ENCODE peak calls at places on chromosomes 6 and 20, in four cellular contexts. L, A, S and H are unnamed samples.

GRCh38 chr6:169073311-169073710 is 180.3 kb downstream of the THBS2 start:
- DNase-seq in L (no peak), A (no peak), S (no peak), H (no peak)

GRCh38 chr6:37283268-37283667 is 25.3 kb upstream of the TMEM217 start:
- DNase-seq in L (no peak), A (no peak), S (no peak), H (no peak)

GRCh38 chr6:134097114-134097707 is 44.8 kb upstream of the SLC2A12 start:
- DNase-seq in L (peak; percentile 43), A (peak; percentile 65), S (peak; percentile 8), H (peak; percentile 57)

GRCh38 chr6:17281497-17282481 is 628 bp downstream of the RBM24 start:
- DNase-seq in L (no peak), A (no peak), S (no peak), H (no peak)

GRCh38 chr6:73325656-73326055 is 28.4 kb downstream of the DPPA5 start:
- DNase-seq in L (no peak), A (no peak), S (no peak), H (no peak)

GRCh38 chr20:62123450-62124118 is 1.3 kb downstream of the LSM14B start:
- DNase-seq in L (no peak), A (no peak), S (no peak), H (no peak)

GRCh38 chr6:34237316-34237721 is 646 bp downstream of the HMGA1 start:
- DNase-seq in L (no peak), A (no peak), S (no peak), H (peak; percentile 36)

GRCh38 chr6:13238017-13238416 is 90.3 kb downstream of the TBC1D7 start:
- DNase-seq in L (no peak), A (no peak), S (no peak), H (no peak)

GRCh38 chr6:150881911-150882481 is 16.5 kb downstream of the MTHFD1L start:
- DNase-seq in L (no peak), A (no peak), S (no peak), H (no peak)

GRCh38 chr6:62285612-62286469 is at the start of gene KHDRBS2:
- DNase-seq in L (peak; percentile 90), A (peak; percentile 20), S (no peak), H (no peak)

GRCh38 chr6:151958332-151958731 is 150.8 kb downstream of the ESR1 start:
- DNase-seq in L (no peak), A (no peak), S (no peak), H (no peak)

GRCh38 chr6:159267165-159267564 is 98.0 kb downstream of the FNDC1 start:
- DNase-seq in L (no peak), A (no peak), S (no peak), H (no peak)

GRCh38 chr20:41862023-41862422 is 243.8 kb upstream of the CHD6 start:
- DNase-seq in L (no peak), A (no peak), S (no peak), H (no peak)

GRCh38 chr6:22194188-22194921 is 102.5 kb downstream of the PRL start:
- DNase-seq in L (no peak), A (no peak), S (no peak), H (no peak)

GRCh38 chr6:22737331-22737730 is 168.0 kb downstream of the HDGFL1 start:
- DNase-seq in L (no peak), A (no peak), S (no peak), H (no peak)

GRCh38 chr20:38870733-38871559 is 55.3 kb upstream of the FAM83D start:
- DNase-seq in L (peak; percentile 73), A (peak; percentile 31), S (peak; percentile 48), H (no peak)

GRCh38 chr6:148364056-148364844 is 21.6 kb downstream of the SASH1 start:
- DNase-seq in L (no peak), A (no peak), S (no peak), H (no peak)

GRCh38 chr6:105120570-105120969 is 59.2 kb downstream of the POPDC3 start:
- DNase-seq in L (no peak), A (no peak), S (no peak), H (no peak)

GRCh38 chr6:159254186-159254585 is 85.0 kb downstream of the FNDC1 start:
- DNase-seq in L (no peak), A (no peak), S (no peak), H (no peak)

GRCh38 chr20:41174373-41174772 is 37.0 kb downstream of the PLCG1 start:
- DNase-seq in L (peak; percentile 11), A (peak; percentile 6), S (no peak), H (no peak)

GRCh38 chr6:139364302-139364981 is 10.0 kb downstream of the CITED2 start:
- DNase-seq in L (no peak), A (no peak), S (no peak), H (peak; percentile 74)

GRCh38 chr20:6071162-6071695 is 17.4 kb upstream of the LRRN4 start:
- DNase-seq in L (no peak), A (no peak), S (no peak), H (no peak)

GRCh38 chr6:44733868-44734267 is 346.4 kb downstream of the CDC5L start:
- DNase-seq in L (no peak), A (no peak), S (no peak), H (no peak)

GRCh38 chr6:113642714-113643442 is 214.3 kb upstream of the MARCKS start:
- DNase-seq in L (peak; percentile 61), A (no peak), S (no peak), H (no peak)

GRCh38 chr20:24694157-24694726 is 224.8 kb downstream of the SYNDIG1 start:
- DNase-seq in L (peak; percentile 3), A (no peak), S (no peak), H (no peak)
- H3K4me3 ChIP-seq in L (no peak overlapping the region), A (no peak overlapping the region), S (no peak overlapping the region), H (no peak overlapping the region)

DNA sequence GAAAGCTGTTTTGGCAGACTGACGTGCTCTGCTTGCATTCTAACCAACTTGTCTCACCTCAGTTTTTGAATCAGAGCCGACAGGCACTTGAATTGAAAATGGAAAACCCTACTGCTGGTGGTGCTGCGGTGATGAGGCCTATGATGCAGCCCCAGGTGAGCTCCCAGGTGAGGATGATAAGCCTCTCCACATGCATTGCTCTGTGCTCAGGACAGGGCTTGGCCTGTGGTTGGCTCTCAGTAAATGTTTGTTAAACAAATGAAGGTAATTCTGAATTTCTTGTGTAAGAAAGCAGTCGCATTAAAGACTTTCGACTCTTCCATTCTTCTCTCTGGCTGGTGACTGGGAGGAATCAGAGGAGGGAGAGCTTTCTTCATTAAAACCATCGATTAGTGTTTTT is 136.3 kb downstream of the SULF2 start:
- DNase-seq in L (no peak), A (no peak), S (no peak), H (no peak)
- H3K27ac ChIP-seq in L (no peak overlapping the region), A (no peak overlapping the region), S (no peak overlapping the region), H (no peak overlapping the region)

GRCh38 chr6:95081231-95081630 is 496.1 kb upstream of the MANEA start:
- DNase-seq in L (no peak), A (no peak), S (no peak), H (no peak)
- H3K4me1 ChIP-seq in L (no peaks in the 10 kb centered on the region), A (no peaks in the 10 kb centered on the region), S (no peaks in the 10 kb centered on the region), H (no peaks in the 10 kb centered on the region)

GRCh38 chr6:124800222-124800621 is 162.0 kb upstream of the RNF217 start:
- DNase-seq in L (no peak), A (no peak), S (no peak), H (no peak)
- H3K4me3 ChIP-seq in L (no peak overlapping the region), A (no peak overlapping the region), S (no peak overlapping the region), H (no peak overlapping the region)

DNA sequence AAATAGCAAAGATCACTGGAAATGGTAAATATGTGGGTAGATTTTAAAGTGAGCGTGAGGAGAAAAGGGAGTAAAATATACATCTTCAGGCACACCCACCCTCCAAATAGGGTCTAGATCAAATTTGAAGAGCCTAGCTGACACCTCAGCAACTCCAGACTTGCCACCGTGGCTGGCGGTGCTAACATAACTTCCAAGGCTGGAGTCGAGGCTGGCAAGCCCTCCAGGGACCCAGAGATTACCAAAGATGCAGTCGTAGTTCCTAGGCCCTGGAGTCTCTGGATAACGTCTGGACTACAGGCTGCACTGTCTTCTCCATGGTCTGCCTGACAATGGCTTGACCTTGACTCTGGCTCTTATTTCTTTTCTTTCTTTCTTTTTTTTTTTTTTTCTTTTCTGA is 22.5 kb downstream of the TUBB2B start:
- DNase-seq in L (no peak), A (no peak), S (no peak), H (no peak)
- H3K27ac ChIP-seq in L (no peak overlapping the region), A (no peak overlapping the region), S (no peak overlapping the region), H (no peak overlapping the region)

GRCh38 chr20:19785886-19786285 is 27.8 kb downstream of the RIN2 start:
- DNase-seq in L (no peak), A (no peak), S (no peak), H (no peak)
- H3K4me1 ChIP-seq in L (no peaks in the 10 kb centered on the region), A (no peaks in the 10 kb centered on the region), S (no peaks in the 10 kb centered on the region), H (no peaks in the 10 kb centered on the region)

GRCh38 chr6:9295641-9296040 is 860.3 kb upstream of the SLC35B3 start:
- DNase-seq in L (no peak), A (no peak), S (no peak), H (no peak)

DNA sequence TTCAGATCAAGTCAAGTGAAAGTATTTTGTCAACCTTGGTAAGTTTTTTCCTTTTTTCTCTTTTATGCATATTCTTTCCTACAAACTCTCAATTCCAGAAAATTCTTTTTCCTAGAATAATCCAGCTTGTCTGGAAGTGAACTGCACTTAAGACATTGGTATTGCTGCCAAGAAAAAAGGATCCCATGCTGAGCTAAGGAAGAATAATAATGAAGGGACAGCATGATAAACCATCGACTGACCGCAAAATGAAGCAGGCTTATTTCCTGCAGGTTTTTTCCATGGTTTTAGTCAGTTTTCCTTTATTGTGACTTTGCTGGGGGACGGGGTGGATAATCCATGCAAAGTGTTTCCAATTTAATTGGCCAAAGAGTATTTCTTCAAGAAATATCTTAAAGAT is 857.6 kb upstream of the SLC35B3 start:
- DNase-seq in L (no peak), A (no peak), S (no peak), H (no peak)
- H3K4me3 ChIP-seq in L (no peak overlapping the region), A (no peak overlapping the region), S (no peak overlapping the region), H (no peak overlapping the region)

DNA sequence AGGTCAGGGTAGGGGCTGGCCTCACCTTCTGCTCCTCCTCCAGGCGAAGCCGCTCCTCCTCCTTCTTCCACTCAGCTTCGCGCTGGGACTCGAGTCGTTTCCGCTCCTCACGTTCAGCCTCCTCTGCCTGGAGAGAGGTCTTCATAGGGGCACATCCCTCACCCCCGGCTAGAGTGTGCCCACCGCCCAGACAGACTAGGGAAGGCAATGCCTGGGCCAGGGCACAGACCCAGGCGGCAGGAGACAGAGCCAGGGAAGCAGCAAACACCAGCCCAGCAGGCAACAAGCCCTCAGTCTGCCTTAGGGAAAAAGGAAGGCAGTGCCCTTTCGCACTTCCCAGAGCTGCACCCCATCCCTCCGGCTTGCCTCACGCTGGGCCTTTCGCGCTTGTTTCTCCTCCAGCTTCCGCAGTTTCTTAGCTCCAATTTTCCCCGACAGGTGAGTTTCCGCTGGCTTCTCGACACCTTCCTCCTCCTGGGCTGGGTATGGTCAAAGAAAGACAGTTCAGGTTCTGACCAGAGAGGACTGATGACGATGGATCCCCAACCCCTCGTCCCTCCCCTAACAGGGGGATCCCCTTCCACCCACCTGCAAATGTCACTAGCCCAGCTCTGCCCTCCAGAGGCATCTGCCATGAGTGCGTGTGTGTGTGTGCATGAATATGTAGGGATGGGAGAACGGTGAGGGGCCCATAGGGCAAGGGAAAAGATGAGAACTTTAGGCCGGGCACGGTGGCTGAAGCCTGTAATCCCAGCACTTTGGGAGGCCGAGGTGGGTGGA is 4.3 kb downstream of the DDRGK1 start:
- DNase-seq in L (no peak), A (no peak), S (no peak), H (no peak)
- H3K27ac ChIP-seq in L (no peak overlapping the region), A (no peak overlapping the region), S (no peak overlapping the region), H (no peak overlapping the region)